ENCODE peak calls at places on chromosome 7, in seven cellular contexts. C is hepatocyte, N is left ventricle myocardium inferior, T is SK-N-SH, L is heart right ventricle, F is IMR-90, D is adrenal gland. I is an unnamed sample. For H3K36me3 and H3K4me1, the result is how much of the 10 kb centered on the place peaks cover.

GRCh38 chr7:66737667-66738066 is 2.9 kb upstream of the RABGEF1 start:
- DNase-seq in C (no peak), N (no peak), T (no peak), L (no peak), F (no peak), D (no peak), I (no peak)

GRCh38 chr7:34133983-34134782 is 228.8 kb downstream of the BMPER start:
- DNase-seq in C (peak), N (peak), T (peak), L (peak), F (peak), D (peak), I (no peak)

GRCh38 chr7:116598278-116598677 is 73.4 kb downstream of the CAV1 start:
- DNase-seq in C (no peak), N (no peak), T (peak), L (no peak), F (no peak), D (no peak), I (no peak)

GRCh38 chr7:116395125-116395791 is 104.3 kb upstream of the CAV2 start:
- DNase-seq in C (peak), N (no peak), T (no peak), L (no peak), F (peak), D (no peak), I (no peak)

GRCh38 chr7:81501220-81501619 is 268.6 kb downstream of the HGF start:
- DNase-seq in C (peak), N (no peak), T (peak), L (no peak), F (peak), D (no peak), I (no peak)

GRCh38 chr7:94933256-94933990 is 26.0 kb downstream of the PPP1R9A start:
- DNase-seq in C (no peak), N (no peak), T (no peak), L (peak), F (no peak), D (peak), I (no peak)

GRCh38 chr7:132568962-132569361 is 7.3 kb downstream of the PLXNA4 start:
- DNase-seq in C (no peak), N (no peak), T (no peak), L (no peak), F (no peak), D (no peak), I (no peak)

GRCh38 chr7:36601596-36601995 is 122.7 kb downstream of the AOAH start:
- DNase-seq in C (no peak), N (no peak), T (no peak), L (no peak), F (peak), D (no peak), I (no peak)

GRCh38 chr7:34220501-34220900 is 315.2 kb downstream of the BMPER start:
- DNase-seq in C (no peak), N (no peak), T (no peak), L (no peak), F (no peak), D (no peak), I (no peak)

GRCh38 chr7:14902589-14902963 is at the start of gene DGKB:
- DNase-seq in C (peak), N (peak), T (peak), L (peak), F (peak), D (no peak), I (no peak)

GRCh38 chr7:66558201-66558641 is 70.5 kb upstream of the KCTD7 start:
- DNase-seq in C (no peak), N (no peak), T (peak), L (no peak), F (no peak), D (no peak), I (no peak)

GRCh38 chr7:6250364-6250833 is 22.0 kb downstream of the CYTH3 start:
- DNase-seq in C (no peak), N (no peak), T (no peak), L (no peak), F (no peak), D (no peak), I (no peak)

GRCh38 chr7:30985756-30986155 is 22.0 kb downstream of the GHRHR start:
- DNase-seq in C (no peak), N (no peak), T (no peak), L (no peak), F (no peak), D (no peak), I (no peak)

GRCh38 chr7:30924624-30925023 is 13.0 kb downstream of the AQP1 start:
- DNase-seq in C (no peak), N (peak), T (no peak), L (no peak), F (no peak), D (no peak), I (no peak)

GRCh38 chr7:96548664-96549063 is 161.0 kb downstream of the SEM1 start:
- DNase-seq in C (peak), N (no peak), T (no peak), L (no peak), F (no peak), D (no peak), I (no peak)

GRCh38 chr7:51369746-51370145 is 53.1 kb upstream of the COBL start:
- DNase-seq in C (peak), N (no peak), T (no peak), L (no peak), F (no peak), D (peak), I (no peak)

GRCh38 chr7:38463277-38464224 is 167.6 kb downstream of the AMPH start:
- DNase-seq in C (peak), N (peak), T (no peak), L (peak), F (peak), D (peak), I (peak)

GRCh38 chr7:135164357-135165021 is 6.0 kb downstream of the CYREN start:
- DNase-seq in C (no peak), N (no peak), T (peak), L (no peak), F (no peak), D (peak), I (no peak)

GRCh38 chr7:124784879-124785818 is 19.6 kb upstream of the GPR37 start:
- DNase-seq in C (peak), N (no peak), T (peak), L (no peak), F (peak), D (peak), I (no peak)

GRCh38 chr7:42926204-42926603 is 5.8 kb downstream of the PSMA2 start:
- DNase-seq in C (no peak), N (no peak), T (no peak), L (no peak), F (no peak), D (no peak), I (no peak)
- H3K36me3 ChIP-seq in C (under half), N (half or more), T (half or more), L (under half), F (under half), D (under half), I (half or more)

GRCh38 chr7:55020481-55020871 is 1.7 kb downstream of the EGFR start:
- DNase-seq in C (peak), N (peak), T (no peak), L (no peak), F (peak), D (peak), I (peak)

GRCh38 chr7:55019329-55019690 is 493 bp downstream of the EGFR start:
- DNase-seq in C (peak), N (peak), T (no peak), L (peak), F (no peak), D (peak), I (no peak)

GRCh38 chr7:55021053-55021452 is 2.2 kb downstream of the EGFR start:
- DNase-seq in C (no peak), N (no peak), T (no peak), L (no peak), F (no peak), D (no peak), I (no peak)

GRCh38 chr7:55018361-55019328 is at the start of gene EGFR:
- DNase-seq in C (peak), N (peak), T (peak), L (peak), F (peak), D (peak), I (peak)

GRCh38 chr7:55019691-55020480 is 1.1 kb downstream of the EGFR start:
- DNase-seq in C (peak), N (peak), T (peak), L (no peak), F (no peak), D (peak), I (peak)
- TF ChIP-seq CTCF in C (peak), N (no peak), T (peak), L (peak), F (no peak), D (peak), I (no peak)

DNA sequence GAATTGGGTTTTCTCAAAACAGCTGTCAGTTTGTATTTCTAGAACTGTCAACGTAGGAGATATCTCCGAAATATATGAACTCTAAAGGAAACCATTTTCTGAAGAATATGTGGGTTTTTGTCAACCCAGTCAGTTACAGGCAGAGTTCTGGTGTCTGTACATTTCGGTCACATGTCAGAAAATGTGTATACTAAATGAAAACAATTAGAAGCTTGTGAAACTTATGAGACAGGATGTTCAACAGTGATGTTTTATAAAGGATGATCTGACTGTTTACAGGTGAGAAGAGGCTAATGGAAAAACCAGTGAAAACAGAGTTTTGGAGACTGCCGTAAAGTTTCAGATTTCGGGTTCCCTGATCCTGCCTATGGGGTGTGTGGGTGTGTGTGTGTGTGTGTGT is 6.2 kb downstream of the JAZF1 start:
- DNase-seq in C (no peak), N (no peak), T (no peak), L (no peak), F (no peak), D (no peak), I (no peak)
- H3K4me1 ChIP-seq in C (under half), N (half or more), T (under half), L (half or more), F (under half), D (under half), I (under half)

DNA sequence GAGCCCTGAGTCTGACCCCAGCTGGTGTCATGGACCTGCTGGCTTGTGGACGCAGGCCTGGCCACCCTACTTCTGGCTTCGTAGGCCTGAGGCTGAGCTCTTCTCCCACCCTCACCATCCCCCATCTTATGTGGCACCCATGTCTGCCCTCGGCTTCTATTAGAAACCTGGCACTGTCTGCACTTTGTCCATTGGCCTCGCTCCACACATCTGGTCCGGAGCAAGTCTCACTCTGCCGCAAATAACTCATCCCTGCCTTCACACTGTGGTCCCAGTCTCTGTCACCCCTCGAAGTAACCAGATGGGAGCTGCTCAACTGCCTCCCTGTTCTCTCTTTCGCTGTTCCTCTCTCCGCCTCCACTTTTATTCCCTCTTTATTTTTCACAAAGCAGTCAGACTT is 78.6 kb downstream of the TRRAP start:
- DNase-seq in C (no peak), N (peak), T (no peak), L (peak), F (no peak), D (no peak), I (no peak)
- H3K36me3 ChIP-seq in C (under half), N (half or more), T (half or more), L (half or more), F (half or more), D (under half), I (under half)